ENCODE peak calls at places on chromosomes 7 and 10, in ten cellular contexts. One of them, this sample, is unnamed.

GRCh38 chr10:92506336-92506735 is 67.6 kb downstream of the IDE start:
- DNase-seq in A172: no peak
- DNase-seq in GM10248: no peak
- DNase-seq in stimulated activated CD4-positive, alpha-beta T cell treated with anti-CD3 and anti-CD28 coated beads, TNF-alpha, amount 100 ng/mL, for 24 hours: no peak
- DNase-seq in choroid plexus epithelial cell: no peak
- DNase-seq in HuH-7.5: no peak
- DNase-seq in pancreas: no peak
- DNase-seq in C1 segment of cervical spinal cord: no peak
- DNase-seq in GM23248: no peak
- DNase-seq in central memory CD4-positive, alpha-beta T cell: no peak
- DNase-seq in this sample: no peak

GRCh38 chr10:20166291-20166690 is 350.1 kb downstream of the PLXDC2 start:
- DNase-seq in GM10248: no peak
- DNase-seq in GM23248: no peak
- DNase-seq in stimulated activated CD4-positive, alpha-beta T cell treated with anti-CD3 and anti-CD28 coated beads, TNF-alpha, amount 100 ng/mL, for 24 hours: no peak
- DNase-seq in pancreas: no peak
- DNase-seq in C1 segment of cervical spinal cord: no peak
- DNase-seq in A172: no peak
- DNase-seq in HuH-7.5: no peak
- DNase-seq in choroid plexus epithelial cell: no peak
- DNase-seq in central memory CD4-positive, alpha-beta T cell: no peak
- DNase-seq in this sample: peak; percentile 13

GRCh38 chr7:129438839-129439640 is 4.8 kb downstream of the STRIP2 start:
- DNase-seq in HuH-7.5: no peak
- DNase-seq in pancreas: no peak
- DNase-seq in C1 segment of cervical spinal cord: no peak
- DNase-seq in stimulated activated CD4-positive, alpha-beta T cell treated with anti-CD3 and anti-CD28 coated beads, TNF-alpha, amount 100 ng/mL, for 24 hours: peak; percentile 53
- DNase-seq in central memory CD4-positive, alpha-beta T cell: no peak
- DNase-seq in GM23248: peak; percentile 70
- DNase-seq in GM10248: no peak
- DNase-seq in choroid plexus epithelial cell: peak; percentile 86
- DNase-seq in A172: peak; percentile 63
- DNase-seq in this sample: peak; percentile 86

GRCh38 chr7:135666836-135667235 is 4.5 kb downstream of the STMP1 start:
- DNase-seq in stimulated activated CD4-positive, alpha-beta T cell treated with anti-CD3 and anti-CD28 coated beads, TNF-alpha, amount 100 ng/mL, for 24 hours: no peak
- DNase-seq in choroid plexus epithelial cell: no peak
- DNase-seq in GM23248: no peak
- DNase-seq in A172: no peak
- DNase-seq in C1 segment of cervical spinal cord: no peak
- DNase-seq in pancreas: no peak
- DNase-seq in central memory CD4-positive, alpha-beta T cell: no peak
- DNase-seq in HuH-7.5: no peak
- DNase-seq in GM10248: no peak
- DNase-seq in this sample: no peak

GRCh38 chr7:70752794-70753241 is 379.1 kb upstream of the GALNT17 start:
- DNase-seq in C1 segment of cervical spinal cord: no peak
- DNase-seq in choroid plexus epithelial cell: peak; percentile 63
- DNase-seq in GM10248: no peak
- DNase-seq in pancreas: no peak
- DNase-seq in stimulated activated CD4-positive, alpha-beta T cell treated with anti-CD3 and anti-CD28 coated beads, TNF-alpha, amount 100 ng/mL, for 24 hours: no peak
- DNase-seq in A172: peak; percentile 75
- DNase-seq in central memory CD4-positive, alpha-beta T cell: no peak
- DNase-seq in GM23248: peak; percentile 10
- DNase-seq in HuH-7.5: no peak
- DNase-seq in this sample: peak; percentile 97

GRCh38 chr7:44310221-44310848 is 15.1 kb downstream of the CAMK2B start:
- DNase-seq in GM10248: peak; percentile 11
- DNase-seq in HuH-7.5: no peak
- DNase-seq in central memory CD4-positive, alpha-beta T cell: no peak
- DNase-seq in C1 segment of cervical spinal cord: no peak
- DNase-seq in choroid plexus epithelial cell: no peak
- DNase-seq in stimulated activated CD4-positive, alpha-beta T cell treated with anti-CD3 and anti-CD28 coated beads, TNF-alpha, amount 100 ng/mL, for 24 hours: no peak
- DNase-seq in A172: no peak
- DNase-seq in GM23248: no peak
- DNase-seq in pancreas: no peak
- DNase-seq in this sample: no peak

GRCh38 chr7:131105803-131106680 is 221.6 kb upstream of the MKLN1 start:
- DNase-seq in pancreas: peak; percentile 82
- DNase-seq in A172: peak; percentile 38
- DNase-seq in GM10248: peak; percentile 83
- DNase-seq in GM23248: peak; percentile 88
- DNase-seq in C1 segment of cervical spinal cord: peak; percentile 82
- DNase-seq in stimulated activated CD4-positive, alpha-beta T cell treated with anti-CD3 and anti-CD28 coated beads, TNF-alpha, amount 100 ng/mL, for 24 hours: peak; percentile 58
- DNase-seq in central memory CD4-positive, alpha-beta T cell: peak; percentile 93
- DNase-seq in HuH-7.5: peak; percentile 89
- DNase-seq in choroid plexus epithelial cell: peak; percentile 80
- DNase-seq in this sample: peak; percentile 65

GRCh38 chr10:88386878-88387773 is 196.0 kb downstream of the RNLS start:
- DNase-seq in stimulated activated CD4-positive, alpha-beta T cell treated with anti-CD3 and anti-CD28 coated beads, TNF-alpha, amount 100 ng/mL, for 24 hours: no peak
- DNase-seq in GM10248: peak; percentile 54
- DNase-seq in central memory CD4-positive, alpha-beta T cell: peak; percentile 14
- DNase-seq in A172: peak; percentile 83
- DNase-seq in HuH-7.5: peak; percentile 13
- DNase-seq in choroid plexus epithelial cell: peak; percentile 98
- DNase-seq in GM23248: peak; percentile 60
- DNase-seq in pancreas: peak; percentile 33
- DNase-seq in C1 segment of cervical spinal cord: peak; percentile 22
- DNase-seq in this sample: peak; percentile 88

GRCh38 chr10:76675951-76676587 is 961.5 kb downstream of the KCNMA1 start:
- DNase-seq in pancreas: no peak
- DNase-seq in GM10248: no peak
- DNase-seq in C1 segment of cervical spinal cord: peak; percentile 76
- DNase-seq in HuH-7.5: no peak
- DNase-seq in choroid plexus epithelial cell: no peak
- DNase-seq in A172: no peak
- DNase-seq in GM23248: peak; percentile 70
- DNase-seq in stimulated activated CD4-positive, alpha-beta T cell treated with anti-CD3 and anti-CD28 coated beads, TNF-alpha, amount 100 ng/mL, for 24 hours: no peak
- DNase-seq in central memory CD4-positive, alpha-beta T cell: no peak
- DNase-seq in this sample: peak; percentile 63

GRCh38 chr10:132036887-132037675 is 28.7 kb upstream of the JAKMIP3 start:
- DNase-seq in choroid plexus epithelial cell: peak; percentile 17
- DNase-seq in pancreas: no peak
- DNase-seq in stimulated activated CD4-positive, alpha-beta T cell treated with anti-CD3 and anti-CD28 coated beads, TNF-alpha, amount 100 ng/mL, for 24 hours: no peak
- DNase-seq in A172: no peak
- DNase-seq in C1 segment of cervical spinal cord: no peak
- DNase-seq in HuH-7.5: no peak
- DNase-seq in GM10248: no peak
- DNase-seq in GM23248: no peak
- DNase-seq in central memory CD4-positive, alpha-beta T cell: no peak
- DNase-seq in this sample: no peak

GRCh38 chr7:39659356-39660013 is 36.1 kb downstream of the RALA start:
- DNase-seq in GM10248: no peak
- DNase-seq in C1 segment of cervical spinal cord: no peak
- DNase-seq in central memory CD4-positive, alpha-beta T cell: no peak
- DNase-seq in HuH-7.5: no peak
- DNase-seq in choroid plexus epithelial cell: no peak
- DNase-seq in GM23248: peak; percentile 67
- DNase-seq in A172: no peak
- DNase-seq in pancreas: no peak
- DNase-seq in stimulated activated CD4-positive, alpha-beta T cell treated with anti-CD3 and anti-CD28 coated beads, TNF-alpha, amount 100 ng/mL, for 24 hours: no peak
- DNase-seq in this sample: no peak

GRCh38 chr10:110864662-110865140 is 7.0 kb upstream of the PDCD4 start:
- DNase-seq in GM23248: peak; percentile 15
- DNase-seq in HuH-7.5: no peak
- DNase-seq in C1 segment of cervical spinal cord: no peak
- DNase-seq in pancreas: no peak
- DNase-seq in stimulated activated CD4-positive, alpha-beta T cell treated with anti-CD3 and anti-CD28 coated beads, TNF-alpha, amount 100 ng/mL, for 24 hours: no peak
- DNase-seq in GM10248: peak; percentile 51
- DNase-seq in central memory CD4-positive, alpha-beta T cell: peak; percentile 91
- DNase-seq in A172: no peak
- DNase-seq in choroid plexus epithelial cell: peak; percentile 18
- DNase-seq in this sample: no peak

GRCh38 chr10:67306588-67307205 is 380.9 kb downstream of the LRRTM3 start:
- DNase-seq in pancreas: no peak
- DNase-seq in central memory CD4-positive, alpha-beta T cell: no peak
- DNase-seq in GM10248: peak; percentile 15
- DNase-seq in GM23248: peak; percentile 29
- DNase-seq in stimulated activated CD4-positive, alpha-beta T cell treated with anti-CD3 and anti-CD28 coated beads, TNF-alpha, amount 100 ng/mL, for 24 hours: no peak
- DNase-seq in C1 segment of cervical spinal cord: no peak
- DNase-seq in A172: peak; percentile 32
- DNase-seq in choroid plexus epithelial cell: peak; percentile 31
- DNase-seq in HuH-7.5: peak; percentile 16
- DNase-seq in this sample: peak; percentile 20

GRCh38 chr10:102195301-102195870 is 30.7 kb upstream of the ELOVL3 start:
- DNase-seq in C1 segment of cervical spinal cord: no peak
- DNase-seq in GM10248: no peak
- DNase-seq in central memory CD4-positive, alpha-beta T cell: no peak
- DNase-seq in HuH-7.5: no peak
- DNase-seq in A172: peak; percentile 35
- DNase-seq in stimulated activated CD4-positive, alpha-beta T cell treated with anti-CD3 and anti-CD28 coated beads, TNF-alpha, amount 100 ng/mL, for 24 hours: no peak
- DNase-seq in choroid plexus epithelial cell: no peak
- DNase-seq in GM23248: peak; percentile 33
- DNase-seq in pancreas: no peak
- DNase-seq in this sample: peak; percentile 25

GRCh38 chr10:26931223-26931622 is 70.5 kb upstream of the ABI1 start:
- DNase-seq in GM23248: no peak
- DNase-seq in HuH-7.5: peak; percentile 31
- DNase-seq in C1 segment of cervical spinal cord: no peak
- DNase-seq in choroid plexus epithelial cell: peak; percentile 3
- DNase-seq in A172: no peak
- DNase-seq in stimulated activated CD4-positive, alpha-beta T cell treated with anti-CD3 and anti-CD28 coated beads, TNF-alpha, amount 100 ng/mL, for 24 hours: no peak
- DNase-seq in pancreas: peak; percentile 14
- DNase-seq in GM10248: peak; percentile 71
- DNase-seq in central memory CD4-positive, alpha-beta T cell: no peak
- DNase-seq in this sample: no peak

GRCh38 chr10:4661572-4662255 is 164.3 kb upstream of the AKR1E2 start:
- DNase-seq in HuH-7.5: no peak
- DNase-seq in C1 segment of cervical spinal cord: no peak
- DNase-seq in pancreas: no peak
- DNase-seq in A172: no peak
- DNase-seq in GM23248: peak; percentile 59
- DNase-seq in stimulated activated CD4-positive, alpha-beta T cell treated with anti-CD3 and anti-CD28 coated beads, TNF-alpha, amount 100 ng/mL, for 24 hours: no peak
- DNase-seq in GM10248: no peak
- DNase-seq in choroid plexus epithelial cell: no peak
- DNase-seq in central memory CD4-positive, alpha-beta T cell: no peak
- DNase-seq in this sample: peak; percentile 31

GRCh38 chr10:114571316-114571999 is 86.6 kb downstream of the ABLIM1 start:
- DNase-seq in C1 segment of cervical spinal cord: no peak
- DNase-seq in central memory CD4-positive, alpha-beta T cell: no peak
- DNase-seq in GM23248: no peak
- DNase-seq in GM10248: no peak
- DNase-seq in choroid plexus epithelial cell: peak; percentile 4
- DNase-seq in stimulated activated CD4-positive, alpha-beta T cell treated with anti-CD3 and anti-CD28 coated beads, TNF-alpha, amount 100 ng/mL, for 24 hours: no peak
- DNase-seq in HuH-7.5: no peak
- DNase-seq in pancreas: peak; percentile 22
- DNase-seq in A172: no peak
- DNase-seq in this sample: no peak

GRCh38 chr7:1523208-1523607 is 7.3 kb upstream of the MAFK start:
- DNase-seq in central memory CD4-positive, alpha-beta T cell: no peak
- DNase-seq in stimulated activated CD4-positive, alpha-beta T cell treated with anti-CD3 and anti-CD28 coated beads, TNF-alpha, amount 100 ng/mL, for 24 hours: no peak
- DNase-seq in C1 segment of cervical spinal cord: no peak
- DNase-seq in A172: no peak
- DNase-seq in HuH-7.5: no peak
- DNase-seq in GM10248: no peak
- DNase-seq in GM23248: no peak
- DNase-seq in choroid plexus epithelial cell: no peak
- DNase-seq in pancreas: no peak
- DNase-seq in this sample: no peak

GRCh38 chr10:126972622-126973414 is 67.6 kb downstream of the DOCK1 start:
- DNase-seq in pancreas: peak; percentile 44
- DNase-seq in GM10248: no peak
- DNase-seq in HuH-7.5: peak; percentile 46
- DNase-seq in stimulated activated CD4-positive, alpha-beta T cell treated with anti-CD3 and anti-CD28 coated beads, TNF-alpha, amount 100 ng/mL, for 24 hours: no peak
- DNase-seq in GM23248: peak; percentile 91
- DNase-seq in A172: peak; percentile 68
- DNase-seq in choroid plexus epithelial cell: peak; percentile 96
- DNase-seq in central memory CD4-positive, alpha-beta T cell: no peak
- DNase-seq in C1 segment of cervical spinal cord: no peak
- DNase-seq in this sample: peak; percentile 94

GRCh38 chr10:15146366-15146765 is 22.1 kb downstream of the NMT2 start:
- DNase-seq in choroid plexus epithelial cell: no peak
- DNase-seq in stimulated activated CD4-positive, alpha-beta T cell treated with anti-CD3 and anti-CD28 coated beads, TNF-alpha, amount 100 ng/mL, for 24 hours: no peak
- DNase-seq in GM23248: no peak
- DNase-seq in HuH-7.5: no peak
- DNase-seq in pancreas: no peak
- DNase-seq in A172: peak; percentile 35
- DNase-seq in C1 segment of cervical spinal cord: no peak
- DNase-seq in central memory CD4-positive, alpha-beta T cell: no peak
- DNase-seq in GM10248: no peak
- DNase-seq in this sample: no peak

GRCh38 chr7:72538856-72539255 is 126.7 kb upstream of the CALN1 start:
- DNase-seq in stimulated activated CD4-positive, alpha-beta T cell treated with anti-CD3 and anti-CD28 coated beads, TNF-alpha, amount 100 ng/mL, for 24 hours: no peak
- DNase-seq in pancreas: no peak
- DNase-seq in central memory CD4-positive, alpha-beta T cell: no peak
- DNase-seq in C1 segment of cervical spinal cord: no peak
- DNase-seq in A172: peak; percentile 53
- DNase-seq in HuH-7.5: no peak
- DNase-seq in choroid plexus epithelial cell: no peak
- DNase-seq in GM10248: no peak
- DNase-seq in GM23248: no peak
- DNase-seq in this sample: no peak

GRCh38 chr7:140926021-140926812 is 1.5 kb upstream of the BRAF start:
- DNase-seq in pancreas: no peak
- DNase-seq in stimulated activated CD4-positive, alpha-beta T cell treated with anti-CD3 and anti-CD28 coated beads, TNF-alpha, amount 100 ng/mL, for 24 hours: no peak
- DNase-seq in central memory CD4-positive, alpha-beta T cell: no peak
- DNase-seq in choroid plexus epithelial cell: no peak
- DNase-seq in A172: no peak
- DNase-seq in C1 segment of cervical spinal cord: no peak
- DNase-seq in HuH-7.5: no peak
- DNase-seq in GM10248: no peak
- DNase-seq in GM23248: no peak
- DNase-seq in this sample: no peak

GRCh38 chr10:32190890-32191491 is 134.8 kb upstream of the KIF5B start:
- DNase-seq in pancreas: no peak
- DNase-seq in C1 segment of cervical spinal cord: no peak
- DNase-seq in GM23248: peak; percentile 54
- DNase-seq in A172: peak; percentile 45
- DNase-seq in central memory CD4-positive, alpha-beta T cell: peak; percentile 21
- DNase-seq in HuH-7.5: no peak
- DNase-seq in stimulated activated CD4-positive, alpha-beta T cell treated with anti-CD3 and anti-CD28 coated beads, TNF-alpha, amount 100 ng/mL, for 24 hours: no peak
- DNase-seq in GM10248: peak; percentile 57
- DNase-seq in choroid plexus epithelial cell: peak; percentile 62
- DNase-seq in this sample: peak; percentile 35

GRCh38 chr7:107816053-107816566 is 13.1 kb upstream of the SLC26A3 start:
- DNase-seq in stimulated activated CD4-positive, alpha-beta T cell treated with anti-CD3 and anti-CD28 coated beads, TNF-alpha, amount 100 ng/mL, for 24 hours: no peak
- DNase-seq in C1 segment of cervical spinal cord: no peak
- DNase-seq in pancreas: no peak
- DNase-seq in central memory CD4-positive, alpha-beta T cell: no peak
- DNase-seq in GM23248: peak; percentile 18
- DNase-seq in A172: no peak
- DNase-seq in HuH-7.5: no peak
- DNase-seq in GM10248: no peak
- DNase-seq in choroid plexus epithelial cell: peak; percentile 86
- DNase-seq in this sample: no peak

GRCh38 chr10:127033116-127033515 is 127.9 kb downstream of the DOCK1 start:
- DNase-seq in A172: no peak
- DNase-seq in choroid plexus epithelial cell: no peak
- DNase-seq in GM23248: no peak
- DNase-seq in HuH-7.5: no peak
- DNase-seq in GM10248: no peak
- DNase-seq in stimulated activated CD4-positive, alpha-beta T cell treated with anti-CD3 and anti-CD28 coated beads, TNF-alpha, amount 100 ng/mL, for 24 hours: no peak
- DNase-seq in pancreas: no peak
- DNase-seq in C1 segment of cervical spinal cord: no peak
- DNase-seq in central memory CD4-positive, alpha-beta T cell: no peak
- DNase-seq in this sample: no peak

GRCh38 chr10:116710021-116710420 is 32.3 kb downstream of the HSPA12A start:
- DNase-seq in central memory CD4-positive, alpha-beta T cell: no peak
- DNase-seq in GM23248: no peak
- DNase-seq in stimulated activated CD4-positive, alpha-beta T cell treated with anti-CD3 and anti-CD28 coated beads, TNF-alpha, amount 100 ng/mL, for 24 hours: no peak
- DNase-seq in C1 segment of cervical spinal cord: no peak
- DNase-seq in A172: no peak
- DNase-seq in pancreas: no peak
- DNase-seq in HuH-7.5: no peak
- DNase-seq in GM10248: no peak
- DNase-seq in choroid plexus epithelial cell: no peak
- DNase-seq in this sample: no peak

GRCh38 chr10:8499752-8500390 is 445.4 kb downstream of the GATA3 start:
- DNase-seq in choroid plexus epithelial cell: no peak
- DNase-seq in HuH-7.5: no peak
- DNase-seq in C1 segment of cervical spinal cord: no peak
- DNase-seq in pancreas: no peak
- DNase-seq in GM10248: no peak
- DNase-seq in GM23248: no peak
- DNase-seq in central memory CD4-positive, alpha-beta T cell: no peak
- DNase-seq in stimulated activated CD4-positive, alpha-beta T cell treated with anti-CD3 and anti-CD28 coated beads, TNF-alpha, amount 100 ng/mL, for 24 hours: no peak
- DNase-seq in A172: no peak
- DNase-seq in this sample: no peak

GRCh38 chr10:23530079-23530478 is 91.2 kb downstream of the OTUD1 start:
- DNase-seq in pancreas: no peak
- DNase-seq in GM10248: no peak
- DNase-seq in A172: no peak
- DNase-seq in HuH-7.5: no peak
- DNase-seq in GM23248: peak; percentile 53
- DNase-seq in central memory CD4-positive, alpha-beta T cell: no peak
- DNase-seq in choroid plexus epithelial cell: peak; percentile 59
- DNase-seq in stimulated activated CD4-positive, alpha-beta T cell treated with anti-CD3 and anti-CD28 coated beads, TNF-alpha, amount 100 ng/mL, for 24 hours: no peak
- DNase-seq in C1 segment of cervical spinal cord: no peak
- DNase-seq in this sample: peak; percentile 14

This sample was measured in amniotic epithelial cell.